ENCODE peak calls at places on chromosome 20, in six cellular contexts. L is transverse colon, F is brain microvascular endothelial cell, X is bronchial epithelial cell, V is fibroblast of the aortic adventitia, Y is astrocyte. R is an unnamed sample.

GRCh38 chr20:38581013-38581412 is at the start of gene ADIG:
- DNase-seq in F (no peak), Y (no peak), V (no peak), X (peak; percentile 32), L (no peak), R (no peak)

GRCh38 chr20:22615425-22615824 is 31.1 kb upstream of the FOXA2 start:
- DNase-seq in L (no peak), F (no peak), V (no peak), Y (no peak), X (no peak), R (no peak)

GRCh38 chr20:35283441-35284266 is 918 bp downstream of the EIF6 start:
- DNase-seq in V (no peak), X (peak; percentile 75), L (no peak), Y (no peak), F (no peak), R (no peak)

GRCh38 chr20:56409521-56409920 is 2.5 kb upstream of the CASS4 start:
- DNase-seq in V (peak; percentile 61), X (no peak), L (no peak), Y (no peak), F (peak; percentile 22), R (peak; percentile 98)

GRCh38 chr20:38138086-38138777 is 26.8 kb downstream of the TGM2 start:
- DNase-seq in L (no peak), V (no peak), X (no peak), F (no peak), Y (no peak), R (no peak)

GRCh38 chr20:1894951-1895673 is at the start of gene SIRPA:
- DNase-seq in L (peak; percentile 49), Y (peak; percentile 55), V (peak; percentile 62), X (no peak), F (peak; percentile 39), R (peak; percentile 63)

GRCh38 chr20:16441526-16442164 is 131.6 kb downstream of the KIF16B start:
- DNase-seq in Y (no peak), X (no peak), V (no peak), F (no peak), L (no peak), R (no peak)

GRCh38 chr20:20277772-20278382 is 90.0 kb upstream of the INSM1 start:
- DNase-seq in F (no peak), V (no peak), X (no peak), Y (no peak), L (no peak), R (no peak)

GRCh38 chr20:50762435-50763201 is 31.2 kb downstream of the PARD6B start:
- DNase-seq in L (peak; percentile 62), X (peak; percentile 76), V (peak; percentile 73), F (peak; percentile 52), Y (peak; percentile 62), R (peak; percentile 57)

GRCh38 chr20:51800769-51801219 is 1.5 kb downstream of the SALL4 start:
- DNase-seq in F (no peak), L (no peak), V (peak; percentile 11), X (no peak), Y (no peak), R (peak; percentile 15)
- H3K4me3 ChIP-seq in F (peak overlapping the region; percentile 61), L (peak overlapping the region; percentile 31), V (peak overlapping the region; percentile 58), X (peak overlapping the region; percentile 20), Y (peak overlapping the region; percentile 57), R (peak overlapping the region; percentile 61)

GRCh38 chr20:53384392-53384791 is 209.2 kb downstream of the ZNF217 start:
- DNase-seq in F (no peak), V (no peak), Y (no peak), X (no peak), L (no peak), R (no peak)

GRCh38 chr20:53386186-53386681 is 207.4 kb downstream of the ZNF217 start:
- DNase-seq in X (no peak), L (no peak), V (no peak), F (no peak), Y (no peak), R (no peak)

GRCh38 chr20:53382263-53382844 is 211.3 kb downstream of the ZNF217 start:
- DNase-seq in X (no peak), Y (no peak), F (no peak), L (no peak), V (no peak), R (no peak)

GRCh38 chr20:53376021-53376420 is 217.6 kb downstream of the ZNF217 start:
- DNase-seq in V (no peak), F (no peak), Y (no peak), X (no peak), L (no peak), R (no peak)

DNA sequence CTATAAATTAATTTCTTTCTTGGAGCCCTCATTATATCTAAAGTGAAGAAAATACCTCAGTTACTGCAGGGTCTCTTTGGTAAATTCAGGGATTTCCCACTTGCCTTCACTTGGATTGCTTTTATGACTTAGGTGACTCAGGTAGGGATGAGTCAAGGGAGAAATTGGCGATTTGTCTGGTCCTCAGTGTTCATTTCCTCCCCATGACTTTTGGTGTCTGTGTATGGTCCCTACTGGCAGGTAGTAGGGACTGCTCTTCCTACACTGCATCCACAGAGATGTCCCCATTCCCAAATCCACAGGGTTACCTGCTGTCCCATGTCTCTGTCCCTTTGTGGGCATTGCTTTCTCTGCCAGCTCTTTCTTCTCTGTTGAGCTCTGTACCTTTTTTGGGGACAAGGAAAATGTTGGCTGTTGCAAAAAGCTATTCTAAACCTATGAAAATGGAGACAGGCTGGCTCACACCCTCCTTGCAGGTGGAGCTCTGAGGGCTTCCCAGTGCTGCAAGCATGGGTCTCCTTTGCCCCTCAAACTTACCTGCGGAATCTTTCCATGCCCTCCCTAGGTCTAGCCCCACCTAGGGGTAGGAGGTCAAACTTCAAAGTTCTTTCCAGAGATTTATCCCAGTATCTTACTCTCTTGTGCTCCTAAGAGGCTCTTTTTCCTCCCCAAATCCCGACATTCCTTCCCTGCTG is 211.9 kb downstream of the ZNF217 start:
- DNase-seq in Y (no peak), L (no peak), X (peak; percentile 3), V (no peak), F (no peak), R (no peak)
- TF ChIP-seq CTCF in Y (no peak), L (no peak), X (no peak), V (no peak), F (no peak), R (no peak)

GRCh38 chr20:24773168-24773567 is 175.9 kb upstream of the CST7 start:
- DNase-seq in F (no peak), V (peak; percentile 41), X (no peak), Y (peak; percentile 61), L (no peak), R (no peak)
- H3K4me3 ChIP-seq in F (no peak overlapping the region), V (no peak overlapping the region), X (no peak overlapping the region), Y (no peak overlapping the region), L (no peak overlapping the region), R (no peak overlapping the region)

GRCh38 chr20:62352402-62353288 is 14.5 kb downstream of the LAMA5 start:
- DNase-seq in X (peak; percentile 55), L (no peak), V (no peak), Y (no peak), F (no peak), R (no peak)
- TF ChIP-seq CTCF in X (peak; percentile 49), L (peak; percentile 32), V (no peak), Y (no peak), F (no peak), R (no peak)

DNA sequence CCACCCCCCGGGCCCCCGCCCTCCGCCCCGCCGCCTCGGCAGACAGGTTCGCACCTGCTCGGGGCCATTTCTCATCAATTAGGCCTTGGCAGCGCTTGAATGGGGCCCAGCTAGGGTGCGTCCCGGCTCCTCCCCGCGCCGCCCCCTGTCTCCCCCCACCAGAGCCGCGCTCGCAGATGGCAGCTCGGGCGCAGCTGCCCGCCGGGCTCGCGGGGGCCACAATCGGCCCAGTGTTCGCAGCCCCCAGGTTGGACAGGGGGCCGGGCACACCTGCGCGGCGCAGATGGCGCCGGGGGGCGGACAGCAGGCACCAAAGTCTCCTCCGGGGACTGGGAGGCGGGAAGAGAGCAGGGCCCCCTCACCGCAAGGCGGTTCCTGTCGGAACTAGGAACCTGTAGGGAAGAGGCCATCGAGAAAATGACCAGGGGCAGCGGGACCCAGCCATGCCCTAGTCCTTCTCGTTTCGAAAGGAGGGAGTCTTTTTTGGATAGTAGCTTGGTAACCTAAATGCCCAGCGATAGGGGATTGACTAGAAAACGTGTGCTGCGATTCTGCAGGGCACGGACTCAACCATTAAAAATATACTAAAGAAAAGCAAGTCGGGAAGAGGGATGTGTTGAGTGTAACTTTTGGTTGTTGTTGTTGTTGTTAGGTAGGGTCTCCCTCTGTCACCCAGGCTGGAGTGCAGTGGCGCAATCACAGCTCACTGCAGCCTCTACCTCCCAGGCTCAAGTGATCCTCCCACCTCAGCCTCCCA is 83.1 kb upstream of the EYA2 start:
- DNase-seq in X (no peak), V (no peak), Y (no peak), L (no peak), F (no peak), R (no peak)
- H3K4me3 ChIP-seq in X (peak overlapping the region; percentile 25), V (no peak overlapping the region), Y (peak overlapping the region; percentile 22), L (peak overlapping the region; percentile 31), F (peak overlapping the region; percentile 9), R (no peak overlapping the region)

DNA sequence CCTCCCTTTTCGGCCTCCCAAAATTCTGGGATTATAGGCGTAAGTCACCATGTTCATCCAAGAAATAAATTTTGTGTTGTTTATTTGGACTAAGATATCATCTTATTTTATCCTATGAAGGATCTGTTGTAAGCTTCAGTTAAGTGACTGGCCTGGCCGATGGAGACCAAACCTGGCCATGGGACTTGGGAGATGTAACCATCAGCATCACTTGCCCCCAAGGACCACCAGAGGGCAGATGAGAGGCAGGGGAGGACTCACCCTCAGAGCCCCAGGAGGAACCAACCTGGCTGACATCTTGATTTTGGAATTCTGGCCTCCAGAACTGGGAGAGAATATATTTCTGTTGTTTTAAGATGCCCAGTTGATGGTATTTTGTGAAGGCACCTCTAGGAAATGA is 266.7 kb downstream of the CDH26 start:
- DNase-seq in F (no peak), L (no peak), V (peak; percentile 11), X (peak; percentile 12), Y (no peak), R (peak; percentile 2)
- TF ChIP-seq CTCF in F (peak; percentile 79), L (no peak), V (peak; percentile 57), X (peak; percentile 36), Y (peak; percentile 19), R (peak; percentile 39)

DNA sequence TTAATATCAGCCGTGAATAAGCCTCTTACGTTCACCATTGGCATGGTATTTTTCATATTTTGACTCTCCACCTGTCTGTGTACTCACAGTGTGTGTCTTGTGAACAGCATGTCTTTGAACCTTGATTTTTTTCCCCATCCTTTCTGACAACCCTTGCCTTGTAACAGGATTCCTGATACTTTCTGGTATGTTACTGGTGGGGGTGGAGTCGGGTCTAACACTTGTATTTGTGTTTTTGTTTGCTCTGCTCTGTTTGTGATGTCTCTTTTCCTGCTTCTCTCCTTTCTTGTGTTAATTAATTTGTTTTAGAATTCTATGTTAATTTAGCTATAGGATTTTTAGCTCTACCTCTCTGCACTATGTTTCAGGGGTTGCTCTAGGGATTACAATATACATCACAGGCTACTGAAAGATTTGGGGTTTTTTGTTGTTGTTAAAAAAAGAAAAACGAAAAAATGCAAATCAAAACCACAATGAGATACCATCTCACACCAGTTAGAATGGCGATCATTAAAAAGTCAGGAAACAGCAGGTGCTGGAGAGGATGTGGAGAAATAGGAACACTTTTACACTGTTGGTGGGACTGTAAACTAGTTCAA is 245.1 kb downstream of the CDH4 start:
- DNase-seq in Y (no peak), X (no peak), L (no peak), F (no peak), V (no peak), R (no peak)
- H3K4me3 ChIP-seq in Y (no peak overlapping the region), X (no peak overlapping the region), L (no peak overlapping the region), F (no peak overlapping the region), V (no peak overlapping the region), R (no peak overlapping the region)

DNA sequence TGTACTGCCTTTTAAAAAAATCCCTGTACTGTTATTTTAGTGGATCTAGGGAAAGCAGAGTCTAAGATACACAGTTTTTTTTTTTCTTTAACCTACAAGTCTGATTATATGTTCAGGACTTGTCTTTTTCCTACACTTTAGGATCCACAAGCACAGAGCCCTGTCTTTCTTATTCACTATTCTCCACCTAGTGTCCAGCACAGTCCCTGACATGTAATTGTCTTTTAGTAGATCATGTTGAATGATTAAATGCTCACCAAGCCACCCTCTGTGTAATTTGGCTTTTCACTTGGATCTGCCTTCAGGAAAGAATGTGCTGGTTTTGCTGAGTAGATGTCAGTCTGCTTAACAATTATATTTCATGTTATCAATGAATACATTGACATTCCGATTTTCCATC is 35.8 kb upstream of the YWHAB start:
- DNase-seq in F (no peak), V (no peak), L (no peak), X (no peak), Y (no peak), R (peak; percentile 9)
- TF ChIP-seq CTCF in F (no peak), V (no peak), L (peak; percentile 35), X (no peak), Y (no peak), R (no peak)